ENCODE peak calls at places on chromosomes 6 and 20, in seven cellular contexts. H, C, K, I, P, W and Z are unnamed samples.

GRCh38 chr20:8082025-8082424 is 50.0 kb upstream of the PLCB1 start:
- DNase-seq in H (no peak), C (no peak), K (no peak), I (no peak), P (peak; percentile 15), W (no peak), Z (no peak)

GRCh38 chr6:53361549-53362031 is 12.8 kb upstream of the ELOVL5 start:
- DNase-seq in H (no peak), C (no peak), K (no peak), I (no peak), P (no peak), W (peak; percentile 63), Z (no peak)

GRCh38 chr6:93417421-93417996 is 1.9 kb downstream of the EPHA7 start:
- DNase-seq in H (peak; percentile 0), C (no peak), K (no peak), I (no peak), P (no peak), W (no peak), Z (peak; percentile 40)

GRCh38 chr6:165889636-165890403 is 226.8 kb upstream of the PDE10A start:
- DNase-seq in H (no peak), C (peak; percentile 69), K (peak; percentile 37), I (no peak), P (peak; percentile 35), W (no peak), Z (peak; percentile 65)

GRCh38 chr6:159724778-159725177 is 2.5 kb upstream of the WTAP start:
- DNase-seq in H (no peak), C (no peak), K (no peak), I (no peak), P (no peak), W (no peak), Z (no peak)

GRCh38 chr6:5151955-5152401 is 66.8 kb downstream of the PPP1R3G start:
- DNase-seq in H (no peak), C (no peak), K (no peak), I (no peak), P (no peak), W (no peak), Z (no peak)

GRCh38 chr20:47334022-47334551 is 22.4 kb downstream of the ZMYND8 start:
- DNase-seq in H (no peak), C (no peak), K (no peak), I (no peak), P (peak; percentile 99), W (no peak), Z (no peak)

GRCh38 chr6:111713196-111713705 is 107.6 kb upstream of the TRAF3IP2 start:
- DNase-seq in H (no peak), C (no peak), K (no peak), I (no peak), P (no peak), W (no peak), Z (no peak)

GRCh38 chr20:49712918-49713778 is 530 bp downstream of the B4GALT5 start:
- DNase-seq in H (no peak), C (peak; percentile 80), K (peak; percentile 39), I (no peak), P (no peak), W (no peak), Z (peak; percentile 76)

GRCh38 chr20:1292620-1293019 is 26.5 kb downstream of the SNPH start:
- DNase-seq in H (no peak), C (no peak), K (no peak), I (no peak), P (no peak), W (no peak), Z (no peak)

GRCh38 chr6:48733581-48733980 is 622.6 kb upstream of the PTCHD4 start:
- DNase-seq in H (no peak), C (no peak), K (no peak), I (no peak), P (no peak), W (no peak), Z (no peak)

GRCh38 chr6:155001482-155001881 is 6.4 kb downstream of the TIAM2 start:
- DNase-seq in H (no peak), C (no peak), K (no peak), I (no peak), P (peak; percentile 36), W (no peak), Z (no peak)

GRCh38 chr6:8000080-8001035 is 63.8 kb downstream of the BLOC1S5 start:
- DNase-seq in H (no peak), C (no peak), K (no peak), I (no peak), P (no peak), W (no peak), Z (no peak)

GRCh38 chr6:105105094-105105493 is 74.7 kb downstream of the POPDC3 start:
- DNase-seq in H (no peak), C (no peak), K (no peak), I (no peak), P (no peak), W (no peak), Z (no peak)

GRCh38 chr6:90121982-90122381 is 174.7 kb downstream of the BACH2 start:
- DNase-seq in H (no peak), C (no peak), K (no peak), I (no peak), P (no peak), W (no peak), Z (no peak)

GRCh38 chr20:8057871-8058270 is 38.3 kb upstream of the TMX4 start:
- DNase-seq in H (no peak), C (no peak), K (no peak), I (no peak), P (no peak), W (no peak), Z (no peak)

DNA sequence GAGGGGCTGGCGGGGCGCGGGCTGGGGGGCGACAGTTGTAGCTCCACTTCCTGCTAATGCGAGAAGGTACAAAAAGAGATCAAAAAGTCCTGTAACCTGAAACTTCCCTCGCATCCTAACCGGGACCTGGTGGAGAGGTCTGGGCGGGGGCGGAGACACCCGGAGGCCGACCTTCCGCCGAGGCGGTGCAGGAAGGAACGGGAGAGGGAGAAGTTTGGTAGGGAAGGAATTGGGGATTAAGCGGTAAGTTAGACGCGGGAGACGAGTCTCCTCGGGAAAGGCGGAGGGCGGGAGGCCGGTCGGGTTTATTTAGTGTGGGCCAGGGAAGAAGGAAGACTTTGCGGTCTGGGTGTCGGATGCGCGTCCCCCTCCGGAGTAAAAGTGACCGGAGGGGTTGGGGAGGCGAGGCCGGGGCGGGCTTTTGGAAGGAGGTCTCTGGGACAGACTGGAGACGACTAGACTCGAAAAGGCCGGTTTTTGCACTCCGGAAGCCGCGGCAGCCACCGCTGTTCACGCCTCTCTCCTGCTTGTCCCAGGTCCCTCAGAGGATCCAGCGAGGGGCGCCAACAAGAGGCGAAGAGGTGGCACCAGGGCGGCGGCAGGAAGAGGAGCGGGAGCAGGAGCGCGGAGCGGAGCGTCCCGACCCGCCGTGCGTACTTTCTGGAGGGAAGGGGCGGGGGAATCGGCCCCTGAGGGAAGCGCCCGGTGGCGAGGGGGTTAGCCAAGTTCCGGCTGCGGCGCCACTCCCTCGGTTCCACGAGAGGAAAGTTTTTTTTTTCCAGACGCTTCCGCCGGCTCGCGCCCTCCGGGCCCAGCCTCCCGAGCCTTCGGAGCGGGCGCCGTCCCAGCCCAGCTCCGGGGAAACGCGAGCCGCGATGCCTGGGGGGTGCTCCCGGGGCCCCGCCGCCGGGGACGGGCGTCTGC is 732 bp downstream of the TPBG start:
- DNase-seq in H (peak; percentile 13), C (peak; percentile 83), K (peak; percentile 14), I (peak; percentile 18), P (no peak), W (no peak), Z (peak; percentile 71)
- TF ChIP-seq TAF1 in H (no peak), C (no peak), K (no peak), I (no peak), P (peak; percentile 3), W (no peak), Z (peak; percentile 37)

GRCh38 chr6:36800223-36801095 is 38.8 kb downstream of the CPNE5 start:
- DNase-seq in H (no peak), C (no peak), K (no peak), I (no peak), P (no peak), W (no peak), Z (no peak)
- TF ChIP-seq TAF1 in H (no peak), C (no peak), K (no peak), I (no peak), P (no peak), W (no peak), Z (no peak)

GRCh38 chr6:108127826-108128225 is 38.0 kb upstream of the NR2E1 start:
- DNase-seq in H (no peak), C (no peak), K (no peak), I (no peak), P (peak; percentile 81), W (no peak), Z (no peak)
- TF ChIP-seq TAF1 in H (no peak), C (no peak), K (no peak), I (no peak), P (no peak), W (no peak), Z (no peak)

GRCh38 chr6:140636237-140636636 is 1261.8 kb upstream of the CITED2 start:
- DNase-seq in H (no peak), C (no peak), K (no peak), I (no peak), P (no peak), W (peak; percentile 30), Z (no peak)
- TF ChIP-seq TAF1 in H (no peak), C (no peak), K (no peak), I (no peak), P (no peak), W (no peak), Z (no peak)

DNA sequence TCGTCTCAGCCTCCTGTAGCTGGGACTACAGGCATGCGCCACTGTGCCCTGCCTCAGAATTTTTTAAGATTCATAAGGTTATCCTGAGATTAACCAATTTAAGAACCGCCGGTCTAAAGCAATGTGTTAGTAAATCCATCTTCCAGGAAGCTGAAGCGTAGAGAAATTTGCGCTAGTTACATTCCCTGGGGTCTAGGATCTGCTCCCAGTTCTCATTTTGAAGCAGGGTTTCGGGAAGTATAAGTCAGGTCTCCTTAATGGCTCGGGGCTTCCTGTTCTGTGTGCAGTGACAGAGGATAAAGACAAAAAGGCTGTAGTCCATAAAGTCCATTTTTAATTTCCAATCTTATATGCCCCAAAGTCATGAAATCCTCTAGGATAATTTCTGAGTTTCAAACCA is 326.3 kb downstream of the PRL start:
- DNase-seq in H (no peak), C (no peak), K (no peak), I (no peak), P (no peak), W (no peak), Z (no peak)
- TF ChIP-seq TAF1 in H (no peak), C (no peak), K (no peak), I (no peak), P (no peak), W (no peak), Z (no peak)

DNA sequence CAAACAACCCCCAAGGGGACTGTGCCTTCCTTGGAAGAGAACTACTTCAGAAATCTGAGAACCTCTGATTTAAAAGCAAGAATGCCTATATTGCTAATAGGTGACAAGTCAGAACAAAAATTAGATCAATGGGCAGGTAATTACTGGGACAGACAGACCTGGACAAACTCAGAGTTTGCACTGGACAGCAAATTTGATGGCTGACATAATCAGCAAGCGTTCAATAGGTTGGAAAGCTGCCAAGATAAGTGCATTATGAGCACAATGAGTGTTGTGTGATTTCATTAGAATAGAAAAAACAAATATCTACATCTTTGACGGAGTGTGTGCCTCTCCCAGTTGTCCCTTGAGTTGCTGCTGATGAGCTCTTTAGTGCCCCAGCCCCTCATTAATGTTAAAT is 116.4 kb upstream of the COL21A1 start:
- DNase-seq in H (no peak), C (no peak), K (no peak), I (no peak), P (no peak), W (no peak), Z (no peak)
- TF ChIP-seq TAF1 in H (no peak), C (no peak), K (no peak), I (no peak), P (no peak), W (no peak), Z (no peak)

GRCh38 chr6:140957334-140957733 is 1175.4 kb upstream of the GJE1 start:
- DNase-seq in H (no peak), C (no peak), K (no peak), I (no peak), P (no peak), W (no peak), Z (no peak)
- TF ChIP-seq TAF1 in H (no peak), C (no peak), K (no peak), I (no peak), P (no peak), W (no peak), Z (no peak)